ENCODE peak calls at places on chromosomes 11 and 22, in four cellular contexts. One of them, this sample, is unnamed.

GRCh38 chr11:26599421-26599820 is 27.4 kb upstream of the MUC15 start:
- DNase-seq in body of pancreas: no peak
- DNase-seq in GM04503: no peak
- DNase-seq in stimulated activated CD4-positive, alpha-beta T cell treated with anti-CD3 and anti-CD28 coated beads, Interleukin-1b, Interleukin-23, amount 100 ng/mL, for 24 hours: no peak
- DNase-seq in this sample: no peak

GRCh38 chr11:131683131-131683530 is 312.7 kb downstream of the NTM start:
- DNase-seq in body of pancreas: no peak
- DNase-seq in GM04503: no peak
- DNase-seq in stimulated activated CD4-positive, alpha-beta T cell treated with anti-CD3 and anti-CD28 coated beads, Interleukin-1b, Interleukin-23, amount 100 ng/mL, for 24 hours: no peak
- DNase-seq in this sample: no peak

GRCh38 chr11:86737223-86737622 is 63.1 kb upstream of the PRSS23 start:
- DNase-seq in body of pancreas: no peak
- DNase-seq in GM04503: no peak
- DNase-seq in stimulated activated CD4-positive, alpha-beta T cell treated with anti-CD3 and anti-CD28 coated beads, Interleukin-1b, Interleukin-23, amount 100 ng/mL, for 24 hours: no peak
- DNase-seq in this sample: no peak

GRCh38 chr11:83092488-83093384 is 21.0 kb upstream of the RAB30 start:
- DNase-seq in body of pancreas: peak; percentile 84
- DNase-seq in GM04503: no peak
- DNase-seq in stimulated activated CD4-positive, alpha-beta T cell treated with anti-CD3 and anti-CD28 coated beads, Interleukin-1b, Interleukin-23, amount 100 ng/mL, for 24 hours: no peak
- DNase-seq in this sample: no peak

GRCh38 chr11:62546244-62546936 is at the start of gene AHNAK:
- DNase-seq in body of pancreas: peak; percentile 76
- DNase-seq in GM04503: no peak
- DNase-seq in stimulated activated CD4-positive, alpha-beta T cell treated with anti-CD3 and anti-CD28 coated beads, Interleukin-1b, Interleukin-23, amount 100 ng/mL, for 24 hours: no peak
- DNase-seq in this sample: no peak

GRCh38 chr22:36274547-36274946 is 21.6 kb downstream of the APOL1 start:
- DNase-seq in body of pancreas: no peak
- DNase-seq in GM04503: no peak
- DNase-seq in stimulated activated CD4-positive, alpha-beta T cell treated with anti-CD3 and anti-CD28 coated beads, Interleukin-1b, Interleukin-23, amount 100 ng/mL, for 24 hours: no peak
- DNase-seq in this sample: no peak

GRCh38 chr22:43098356-43098755 is 9.2 kb upstream of the TTLL1 start:
- DNase-seq in body of pancreas: no peak
- DNase-seq in GM04503: no peak
- DNase-seq in stimulated activated CD4-positive, alpha-beta T cell treated with anti-CD3 and anti-CD28 coated beads, Interleukin-1b, Interleukin-23, amount 100 ng/mL, for 24 hours: no peak
- DNase-seq in this sample: no peak

GRCh38 chr11:99325807-99326206 is 305.1 kb downstream of the CNTN5 start:
- DNase-seq in body of pancreas: no peak
- DNase-seq in GM04503: peak; percentile 27
- DNase-seq in stimulated activated CD4-positive, alpha-beta T cell treated with anti-CD3 and anti-CD28 coated beads, Interleukin-1b, Interleukin-23, amount 100 ng/mL, for 24 hours: no peak
- DNase-seq in this sample: no peak

GRCh38 chr11:80436547-80436946 is 995.7 kb upstream of the TENM4 start:
- DNase-seq in body of pancreas: no peak
- DNase-seq in GM04503: no peak
- DNase-seq in stimulated activated CD4-positive, alpha-beta T cell treated with anti-CD3 and anti-CD28 coated beads, Interleukin-1b, Interleukin-23, amount 100 ng/mL, for 24 hours: no peak
- DNase-seq in this sample: no peak

GRCh38 chr22:35914665-35915476 is 113.8 kb downstream of the RBFOX2 start:
- DNase-seq in body of pancreas: peak; percentile 88
- DNase-seq in GM04503: peak; percentile 81
- DNase-seq in stimulated activated CD4-positive, alpha-beta T cell treated with anti-CD3 and anti-CD28 coated beads, Interleukin-1b, Interleukin-23, amount 100 ng/mL, for 24 hours: no peak
- DNase-seq in this sample: no peak